ENCODE peak calls at places on chromosome 4, in ten cellular contexts. C is T-helper 2 cell; T is kidney epithelial cell; Z is activated CD4-positive, alpha-beta T cell treated with anti-CD3 and anti-CD28 coated beads for 1 hour; A is iris pigment epithelial cell; K is CD8-positive, alpha-beta memory T cell; G is stimulated activated CD4-positive, alpha-beta T cell treated with anti-CD3 and anti-CD28 coated beads, Interleukin-12 subunit alpha, Interleukin-12 subunit beta, amount 100 ng/mL, for 4 hours; B is activated T-cell treated with anti-CD3 and anti-CD28 coated beads for 48 hours; U is activated naive CD4-positive, alpha-beta T cell treated with anti-CD3 and anti-CD28 coated beads for 36 hours; Y is GM03348. J is an unnamed sample.

GRCh38 chr4:147560632-147561031 is 56.6 kb upstream of the TMEM184C start:
- DNase-seq in T (no peak), Y (peak; percentile 45), K (no peak), A (peak; percentile 88), C (no peak), U (no peak), Z (no peak), B (no peak), G (no peak), J (no peak)

GRCh38 chr4:76607266-76607799 is 172.3 kb downstream of the SHROOM3 start:
- DNase-seq in G (no peak), K (no peak), U (no peak), Y (peak; percentile 71), B (no peak), A (peak; percentile 21), T (no peak), C (no peak), Z (no peak), J (no peak)

GRCh38 chr4:25861422-25861926 is 1.3 kb downstream of the SEL1L3 start:
- DNase-seq in K (peak; percentile 10), U (no peak), A (peak; percentile 60), T (no peak), Z (no peak), G (no peak), C (no peak), Y (no peak), B (no peak), J (no peak)

GRCh38 chr4:94519019-94519418 is 67.3 kb downstream of the PDLIM5 start:
- DNase-seq in G (no peak), U (no peak), K (no peak), B (no peak), T (no peak), C (no peak), A (no peak), Z (no peak), Y (no peak), J (no peak)

GRCh38 chr4:148093065-148093464 is 349.1 kb downstream of the NR3C2 start:
- DNase-seq in U (no peak), B (no peak), G (no peak), K (no peak), A (no peak), Y (no peak), T (no peak), Z (no peak), C (no peak), J (no peak)

GRCh38 chr4:140726776-140727500 is 29.2 kb downstream of the TBC1D9 start:
- DNase-seq in Z (no peak), K (no peak), Y (no peak), B (no peak), T (no peak), C (peak; percentile 49), U (no peak), G (no peak), A (peak; percentile 47), J (no peak)

GRCh38 chr4:3262208-3263052 is 13.5 kb downstream of the MSANTD1 start:
- DNase-seq in G (no peak), B (no peak), Y (no peak), T (no peak), U (peak; percentile 2), K (no peak), Z (no peak), C (no peak), A (no peak), J (no peak)

GRCh38 chr4:110631582-110632505 is 9.0 kb upstream of the PITX2 start:
- DNase-seq in Z (no peak), K (no peak), B (peak; percentile 49), Y (peak; percentile 31), G (no peak), A (peak; percentile 98), U (peak; percentile 65), T (peak; percentile 32), C (peak; percentile 69), J (no peak)

GRCh38 chr4:7198440-7199128 is 6.2 kb downstream of the SORCS2 start:
- DNase-seq in C (no peak), K (no peak), G (no peak), B (no peak), T (no peak), A (no peak), Z (no peak), U (no peak), Y (no peak), J (no peak)

GRCh38 chr4:125833-126232 is 1.5 kb downstream of the ZNF718 start:
- DNase-seq in Z (no peak), K (no peak), U (peak; percentile 30), C (no peak), T (no peak), G (no peak), Y (no peak), A (no peak), B (no peak), J (no peak)

GRCh38 chr4:169440446-169440845 is 169.7 kb upstream of the SH3RF1 start:
- DNase-seq in Z (no peak), T (peak; percentile 4), Y (no peak), G (no peak), B (no peak), U (no peak), A (no peak), C (no peak), K (no peak), J (no peak)

GRCh38 chr4:26342328-26343040 is 21.7 kb downstream of the RBPJ start:
- DNase-seq in Y (peak; percentile 88), B (no peak), K (no peak), U (no peak), A (peak; percentile 93), T (peak; percentile 76), G (no peak), Z (no peak), C (no peak), J (no peak)

GRCh38 chr4:158209825-158210807 is at the start of gene TMEM144:
- DNase-seq in U (peak; percentile 66), Z (no peak), G (peak; percentile 30), K (no peak), Y (peak; percentile 93), T (peak; percentile 78), C (peak; percentile 43), B (peak; percentile 53), A (peak; percentile 92), J (no peak)

GRCh38 chr4:14783011-14783877 is 219.0 kb upstream of the CPEB2 start:
- DNase-seq in U (peak; percentile 81), A (peak; percentile 88), K (no peak), B (peak; percentile 43), Y (no peak), T (no peak), G (no peak), C (no peak), Z (no peak), J (no peak)

GRCh38 chr4:102574317-102574716 is 73.2 kb downstream of the NFKB1 start:
- DNase-seq in C (no peak), B (no peak), G (no peak), T (no peak), Y (no peak), K (no peak), Z (no peak), A (peak; percentile 82), U (no peak), J (no peak)

GRCh38 chr4:152778656-152779512 is 646 bp downstream of the TIGD4 start:
- DNase-seq in B (peak; percentile 15), T (no peak), K (peak; percentile 24), G (peak; percentile 6), U (peak; percentile 47), A (peak; percentile 15), Z (peak; percentile 20), Y (peak; percentile 41), C (peak; percentile 66), J (peak; percentile 5)

GRCh38 chr4:155047755-155048154 is 160.7 kb upstream of the NPY2R start:
- DNase-seq in K (no peak), U (no peak), T (no peak), B (no peak), A (peak; percentile 67), G (no peak), Y (peak; percentile 6), C (no peak), Z (no peak), J (no peak)

GRCh38 chr4:19689511-19689910 is 562.2 kb upstream of the SLIT2 start:
- DNase-seq in K (no peak), Y (peak; percentile 62), C (no peak), Z (no peak), B (no peak), U (no peak), G (no peak), T (peak; percentile 83), A (peak; percentile 76), J (no peak)

GRCh38 chr4:80542747-80543146 is 207.2 kb downstream of the CFAP299 start:
- DNase-seq in Y (no peak), K (no peak), G (no peak), Z (no peak), A (no peak), B (no peak), C (no peak), T (no peak), U (no peak), J (no peak)

GRCh38 chr4:144645621-144646522 is at the start of gene HHIP:
- DNase-seq in C (peak; percentile 48), K (peak; percentile 5), Y (peak; percentile 62), Z (no peak), U (peak; percentile 25), B (no peak), T (no peak), A (peak; percentile 55), G (no peak), J (no peak)

GRCh38 chr4:81397635-81398034 is 74.1 kb downstream of the RASGEF1B start:
- DNase-seq in C (no peak), B (no peak), T (no peak), A (no peak), U (no peak), K (no peak), Z (no peak), Y (no peak), G (no peak), J (no peak)

GRCh38 chr4:156751486-156751885 is 220.1 kb downstream of the PDGFC start:
- DNase-seq in Z (no peak), B (no peak), Y (peak; percentile 54), K (no peak), C (no peak), A (peak; percentile 75), T (no peak), G (no peak), U (no peak), J (no peak)

GRCh38 chr4:122764808-122765189 is 32.3 kb downstream of the BBS12 start:
- DNase-seq in A (peak; percentile 90), B (no peak), U (no peak), C (peak; percentile 37), Z (no peak), G (no peak), Y (peak; percentile 52), T (no peak), K (no peak), J (no peak)

GRCh38 chr4:8860892-8861575 is 10.6 kb downstream of the HMX1 start:
- DNase-seq in T (no peak), K (no peak), C (no peak), Z (no peak), Y (no peak), A (no peak), G (no peak), B (no peak), U (no peak), J (no peak)

GRCh38 chr4:153468587-153468986 is 2.4 kb downstream of the TMEM131L start:
- DNase-seq in G (no peak), Z (no peak), B (no peak), C (peak; percentile 55), K (no peak), Y (no peak), T (no peak), U (peak; percentile 61), A (no peak), J (no peak)

GRCh38 chr4:52750213-52750612 is 1.0 kb downstream of the ERVMER34-1 start:
- DNase-seq in G (no peak), B (no peak), A (no peak), Z (no peak), Y (no peak), T (no peak), K (no peak), C (no peak), U (no peak), J (no peak)